ENCODE peak calls at places on chromosome 1, in seven cellular contexts. One of them, this sample, is unnamed.

GRCh38 chr1:232599178-232600041 is 30.5 kb downstream of the SIPA1L2 start:
- DNase-seq in Right ventricle myocardium superior: no peak
- DNase-seq in HEK293T: no peak
- DNase-seq in sigmoid colon: no peak
- DNase-seq in substantia nigra: no peak
- DNase-seq in fibroblast of pulmonary artery: no peak
- DNase-seq in activated naive CD4-positive, alpha-beta T cell treated with anti-CD3 and anti-CD28 coated beads for 36 hours: no peak
- DNase-seq in this sample: no peak

GRCh38 chr1:2074944-2075740 is 24.9 kb downstream of the PRKCZ start:
- DNase-seq in sigmoid colon: no peak
- DNase-seq in substantia nigra: peak
- DNase-seq in fibroblast of pulmonary artery: no peak
- DNase-seq in HEK293T: no peak
- DNase-seq in Right ventricle myocardium superior: no peak
- DNase-seq in activated naive CD4-positive, alpha-beta T cell treated with anti-CD3 and anti-CD28 coated beads for 36 hours: no peak
- DNase-seq in this sample: no peak

GRCh38 chr1:41783189-41783639 is 135.5 kb downstream of the HIVEP3 start:
- DNase-seq in HEK293T: no peak
- DNase-seq in Right ventricle myocardium superior: no peak
- DNase-seq in activated naive CD4-positive, alpha-beta T cell treated with anti-CD3 and anti-CD28 coated beads for 36 hours: peak
- DNase-seq in substantia nigra: no peak
- DNase-seq in sigmoid colon: no peak
- DNase-seq in fibroblast of pulmonary artery: peak
- DNase-seq in this sample: no peak

GRCh38 chr1:84598846-84599741 is 24.9 kb upstream of the CTBS start:
- DNase-seq in activated naive CD4-positive, alpha-beta T cell treated with anti-CD3 and anti-CD28 coated beads for 36 hours: no peak
- DNase-seq in fibroblast of pulmonary artery: peak
- DNase-seq in HEK293T: no peak
- DNase-seq in sigmoid colon: no peak
- DNase-seq in Right ventricle myocardium superior: no peak
- DNase-seq in substantia nigra: no peak
- DNase-seq in this sample: no peak

GRCh38 chr1:153023109-153023508 is 7.9 kb upstream of the SPRR1B start:
- DNase-seq in substantia nigra: no peak
- DNase-seq in sigmoid colon: no peak
- DNase-seq in HEK293T: no peak
- DNase-seq in Right ventricle myocardium superior: no peak
- DNase-seq in activated naive CD4-positive, alpha-beta T cell treated with anti-CD3 and anti-CD28 coated beads for 36 hours: no peak
- DNase-seq in fibroblast of pulmonary artery: no peak
- DNase-seq in this sample: no peak

GRCh38 chr1:165945911-165946310 is 118.5 kb downstream of the UCK2 start:
- DNase-seq in sigmoid colon: no peak
- DNase-seq in activated naive CD4-positive, alpha-beta T cell treated with anti-CD3 and anti-CD28 coated beads for 36 hours: no peak
- DNase-seq in fibroblast of pulmonary artery: no peak
- DNase-seq in substantia nigra: no peak
- DNase-seq in HEK293T: no peak
- DNase-seq in Right ventricle myocardium superior: no peak
- DNase-seq in this sample: no peak

GRCh38 chr1:22611530-22611947 is 24.9 kb upstream of the C1QA start:
- DNase-seq in activated naive CD4-positive, alpha-beta T cell treated with anti-CD3 and anti-CD28 coated beads for 36 hours: peak
- DNase-seq in substantia nigra: no peak
- DNase-seq in sigmoid colon: no peak
- DNase-seq in HEK293T: peak
- DNase-seq in Right ventricle myocardium superior: peak
- DNase-seq in fibroblast of pulmonary artery: peak
- DNase-seq in this sample: peak

GRCh38 chr1:112797221-112797620 is 82.1 kb upstream of the PPM1J start:
- DNase-seq in activated naive CD4-positive, alpha-beta T cell treated with anti-CD3 and anti-CD28 coated beads for 36 hours: no peak
- DNase-seq in fibroblast of pulmonary artery: no peak
- DNase-seq in sigmoid colon: no peak
- DNase-seq in HEK293T: no peak
- DNase-seq in Right ventricle myocardium superior: no peak
- DNase-seq in substantia nigra: no peak
- DNase-seq in this sample: no peak

GRCh38 chr1:178243119-178243518 is 149.2 kb downstream of the RASAL2 start:
- DNase-seq in HEK293T: peak
- DNase-seq in fibroblast of pulmonary artery: no peak
- DNase-seq in sigmoid colon: no peak
- DNase-seq in Right ventricle myocardium superior: no peak
- DNase-seq in substantia nigra: no peak
- DNase-seq in activated naive CD4-positive, alpha-beta T cell treated with anti-CD3 and anti-CD28 coated beads for 36 hours: no peak
- DNase-seq in this sample: no peak